ENCODE peak calls at places on chromosome 1, in seven cellular contexts. R is neural crest cell, H is T-cell, T is choroid plexus epithelial cell, L is left colon, D is amniotic stem cell, C is GM03348. F is an unnamed sample.

GRCh38 chr1:221035680-221036153 is 156.5 kb downstream of the HLX start:
- DNase-seq in C (peak), H (no peak), T (peak), D (peak), L (no peak), R (no peak), F (peak)

GRCh38 chr1:182182311-182182710 is 120.8 kb upstream of the ZNF648 start:
- DNase-seq in H (no peak), D (no peak), T (no peak), R (no peak), L (no peak), C (no peak), F (no peak)

GRCh38 chr1:220224611-220225124 is 47.6 kb downstream of the RAB3GAP2 start:
- DNase-seq in R (no peak), D (no peak), L (no peak), T (no peak), H (no peak), C (no peak), F (no peak)

GRCh38 chr1:174743654-174744561 is 255.8 kb upstream of the CACYBP start:
- DNase-seq in H (no peak), R (no peak), L (no peak), D (peak), C (peak), T (peak), F (peak)

GRCh38 chr1:166087734-166088571 is 78.8 kb downstream of the FAM78B start:
- DNase-seq in R (no peak), C (no peak), L (no peak), D (no peak), H (no peak), T (no peak), F (no peak)

GRCh38 chr1:246527402-246528088 is 20.5 kb upstream of the SMYD3 start:
- DNase-seq in R (no peak), T (no peak), H (no peak), D (no peak), L (no peak), C (peak), F (peak)

GRCh38 chr1:10819198-10819901 is 22.9 kb upstream of the CASZ1 start:
- DNase-seq in D (no peak), T (no peak), L (no peak), R (no peak), H (no peak), C (no peak), F (no peak)

GRCh38 chr1:67650061-67650460 is 34.9 kb upstream of the GADD45A start:
- DNase-seq in C (no peak), D (no peak), H (no peak), R (no peak), T (no peak), L (no peak), F (no peak)

GRCh38 chr1:205528446-205528886 is 24.0 kb downstream of the CDK18 start:
- DNase-seq in T (no peak), L (no peak), C (no peak), R (peak), H (no peak), D (no peak), F (no peak)

GRCh38 chr1:96010000-96010399 is 711.6 kb upstream of the PTBP2 start:
- DNase-seq in T (no peak), H (no peak), L (no peak), C (no peak), R (no peak), D (no peak), F (no peak)

GRCh38 chr1:195376190-195376589 is 1232.0 kb downstream of the KCNT2 start:
- DNase-seq in L (no peak), C (peak), D (no peak), R (no peak), H (no peak), T (peak), F (no peak)

GRCh38 chr1:72051538-72051937 is 230.8 kb downstream of the NEGR1 start:
- DNase-seq in R (no peak), D (no peak), H (no peak), C (no peak), T (no peak), L (no peak), F (peak)

GRCh38 chr1:215679231-215679630 is 112.1 kb downstream of the KCTD3 start:
- DNase-seq in C (no peak), D (no peak), T (no peak), R (no peak), L (no peak), H (no peak), F (no peak)

GRCh38 chr1:44154665-44155064 is 13.2 kb upstream of the KLF18 start:
- DNase-seq in T (peak), H (no peak), C (no peak), D (no peak), L (no peak), R (no peak), F (peak)

GRCh38 chr1:29209173-29209572 is 21.6 kb downstream of the MECR start:
- DNase-seq in C (peak), L (no peak), R (no peak), H (no peak), T (peak), D (peak), F (no peak)

GRCh38 chr1:79188371-79188770 is 181.8 kb upstream of the ADGRL4 start:
- DNase-seq in C (peak), D (no peak), H (no peak), T (peak), R (no peak), L (no peak), F (peak)

GRCh38 chr1:200454425-200454824 is 44.6 kb upstream of the ZNF281 start:
- DNase-seq in C (no peak), L (no peak), D (no peak), R (no peak), T (no peak), H (no peak), F (no peak)

GRCh38 chr1:103194060-103194459 is 85.7 kb upstream of the COL11A1 start:
- DNase-seq in L (no peak), R (no peak), C (no peak), H (no peak), D (no peak), T (peak), F (no peak)

GRCh38 chr1:117301906-117302305 is 65.3 kb upstream of the MAN1A2 start:
- DNase-seq in T (no peak), L (no peak), H (no peak), D (no peak), C (no peak), R (no peak), F (no peak)

GRCh38 chr1:36560621-36561364 is 78.1 kb upstream of the CSF3R start:
- DNase-seq in T (no peak), L (no peak), C (no peak), H (no peak), D (no peak), R (no peak), F (no peak)

GRCh38 chr1:219990782-219991510 is 55.4 kb downstream of the EPRS1 start:
- DNase-seq in L (no peak), C (peak), H (no peak), D (peak), T (peak), R (no peak), F (peak)

GRCh38 chr1:27391511-27392095 is 819 bp upstream of the GPR3 start:
- DNase-seq in L (peak), D (no peak), T (peak), R (no peak), C (peak), H (no peak), F (peak)

GRCh38 chr1:101238681-101239094 is 1.9 kb downstream of the S1PR1 start:
- DNase-seq in L (peak), R (peak), D (peak), T (peak), C (peak), H (peak), F (peak)

GRCh38 chr1:12434174-12434573 is 183.8 kb downstream of the DHRS3 start:
- DNase-seq in R (no peak), H (peak), D (no peak), L (no peak), T (peak), C (peak), F (peak)

GRCh38 chr1:98133151-98133550 is 212.3 kb upstream of the DPYD start:
- DNase-seq in D (no peak), H (no peak), R (no peak), C (peak), L (no peak), T (no peak), F (no peak)

GRCh38 chr1:84988588-84988987 is 8.3 kb downstream of the MCOLN2 start:
- DNase-seq in C (no peak), H (no peak), T (no peak), L (no peak), D (no peak), R (no peak), F (no peak)

GRCh38 chr1:231070758-231071443 is 30.8 kb upstream of the FAM89A start:
- DNase-seq in C (no peak), R (no peak), H (no peak), L (no peak), D (no peak), T (peak), F (peak)

GRCh38 chr1:22379566-22379965 is 72.1 kb upstream of the ZBTB40 start:
- DNase-seq in C (peak), T (no peak), L (no peak), H (no peak), R (no peak), D (no peak), F (no peak)

GRCh38 chr1:67766117-67766978 is 66.9 kb downstream of the GNG12 start:
- DNase-seq in T (peak), C (peak), H (no peak), R (peak), D (peak), L (no peak), F (peak)

GRCh38 chr1:11841245-11842153 is 6.1 kb downstream of the NPPA start:
- DNase-seq in T (peak), H (no peak), L (no peak), C (no peak), R (no peak), D (no peak), F (no peak)

GRCh38 chr1:182149411-182149965 is 88.0 kb upstream of the ZNF648 start:
- DNase-seq in H (no peak), D (no peak), R (no peak), L (peak), C (peak), T (peak), F (peak)

GRCh38 chr1:3456964-3457909 is 2.8 kb downstream of the ARHGEF16 start:
- DNase-seq in L (no peak), H (no peak), T (no peak), D (no peak), C (no peak), R (no peak), F (no peak)

GRCh38 chr1:31880957-31881697 is 57.0 kb downstream of the PTP4A2 start:
- DNase-seq in D (no peak), L (no peak), T (no peak), H (no peak), C (no peak), R (no peak), F (no peak)

GRCh38 chr1:201999625-202000238 is 10.7 kb upstream of the ELF3 start:
- DNase-seq in R (peak), D (no peak), C (peak), H (peak), T (peak), L (peak), F (peak)

GRCh38 chr1:42943166-42943565 is 15.5 kb downstream of the SLC2A1 start:
- DNase-seq in D (no peak), H (no peak), R (no peak), C (no peak), T (peak), L (peak), F (peak)

GRCh38 chr1:115832651-115833050 is 8.3 kb downstream of the NHLH2 start:
- DNase-seq in R (no peak), L (no peak), C (no peak), T (no peak), D (no peak), H (no peak), F (no peak)